ENCODE peak calls at places on chromosomes 3 and 15, in ten cellular contexts. E, S, J, X, I, Q, N, C, F and Y are unnamed samples.

GRCh38 chr15:61200626-61201025 is 28.5 kb downstream of the RORA start:
- DNase-seq in E (no peak), S (no peak), J (no peak), X (no peak), I (no peak), Q (no peak), N (no peak), C (no peak), F (no peak), Y (no peak)

GRCh38 chr3:117150628-117151027 is 441.0 kb downstream of the TUSC7 start:
- DNase-seq in E (no peak), S (no peak), J (no peak), X (no peak), I (no peak), Q (no peak), N (no peak), C (no peak), F (no peak), Y (no peak)

GRCh38 chr3:121722346-121722745 is 27.2 kb downstream of the GOLGB1 start:
- DNase-seq in E (no peak), S (no peak), J (no peak), X (no peak), I (no peak), Q (no peak), N (no peak), C (no peak), F (no peak), Y (no peak)

GRCh38 chr3:197458179-197458707 is 97.5 kb downstream of the BDH1 start:
- DNase-seq in E (no peak), S (peak; percentile 39), J (no peak), X (no peak), I (no peak), Q (peak; percentile 66), N (no peak), C (no peak), F (no peak), Y (no peak)

GRCh38 chr3:61141184-61141583 is 110.1 kb downstream of the FHIT start:
- DNase-seq in E (no peak), S (no peak), J (no peak), X (no peak), I (no peak), Q (no peak), N (no peak), C (no peak), F (no peak), Y (no peak)

GRCh38 chr3:12991861-12992281 is 81.4 kb downstream of the IQSEC1 start:
- DNase-seq in E (no peak), S (no peak), J (no peak), X (no peak), I (no peak), Q (no peak), N (no peak), C (no peak), F (no peak), Y (no peak)

GRCh38 chr3:76429536-76430177 is 610.2 kb upstream of the ROBO2 start:
- DNase-seq in E (no peak), S (no peak), J (no peak), X (no peak), I (no peak), Q (no peak), N (no peak), C (no peak), F (no peak), Y (no peak)

GRCh38 chr3:128278761-128279593 is 125.7 kb downstream of the EEFSEC start:
- DNase-seq in E (peak; percentile 36), S (no peak), J (peak; percentile 39), X (peak; percentile 94), I (peak; percentile 86), Q (peak; percentile 40), N (peak; percentile 68), C (no peak), F (peak; percentile 85), Y (peak; percentile 57)

GRCh38 chr3:13461169-13462124 is 18.7 kb upstream of the HDAC11 start:
- DNase-seq in E (no peak), S (peak; percentile 72), J (no peak), X (peak; percentile 37), I (no peak), Q (peak; percentile 67), N (no peak), C (peak; percentile 74), F (no peak), Y (no peak)

GRCh38 chr3:15794303-15794771 is 3.4 kb downstream of the ANKRD28 start:
- DNase-seq in E (no peak), S (no peak), J (no peak), X (peak; percentile 92), I (no peak), Q (no peak), N (no peak), C (no peak), F (no peak), Y (no peak)

GRCh38 chr3:196322-197153 is at the start of gene CHL1:
- DNase-seq in E (no peak), S (no peak), J (no peak), X (peak; percentile 6), I (no peak), Q (no peak), N (no peak), C (no peak), F (peak; percentile 15), Y (peak; percentile 14)

GRCh38 chr3:45223889-45224730 is 2.0 kb downstream of the TMEM158 start:
- DNase-seq in E (no peak), S (no peak), J (no peak), X (peak; percentile 67), I (no peak), Q (no peak), N (no peak), C (no peak), F (no peak), Y (no peak)

DNA sequence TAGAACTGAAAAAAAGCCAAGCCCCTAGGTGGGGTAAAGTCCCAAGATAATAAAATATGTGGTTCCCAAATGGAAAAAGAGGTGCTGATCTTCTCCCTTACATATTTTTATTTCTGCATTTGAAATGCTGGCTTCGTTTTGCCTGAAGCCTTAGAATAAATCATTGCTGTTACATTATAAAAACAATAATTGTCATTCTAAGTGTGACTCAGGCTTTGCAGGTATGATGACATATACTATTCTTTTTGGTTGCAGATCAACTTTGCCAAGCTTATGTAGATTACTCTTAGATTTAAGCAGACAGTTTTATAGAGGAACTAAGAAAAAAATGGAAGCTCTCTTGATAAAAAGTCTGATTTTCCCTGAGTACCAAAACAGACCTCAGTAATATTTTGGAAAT is 7.5 kb downstream of the IDH3A start:
- DNase-seq in E (no peak), S (no peak), J (no peak), X (no peak), I (no peak), Q (no peak), N (no peak), C (no peak), F (no peak), Y (no peak)
- H3K27ac ChIP-seq in E (peak overlapping the region; percentile 74), S (no peak overlapping the region), J (no peak overlapping the region), X (no peak overlapping the region), I (no peak overlapping the region), Q (no peak overlapping the region), N (no peak overlapping the region), C (no peak overlapping the region), F (no peak overlapping the region), Y (no peak overlapping the region)

GRCh38 chr3:112496368-112497067 is 2.8 kb downstream of the BTLA start:
- DNase-seq in E (no peak), S (no peak), J (no peak), X (no peak), I (no peak), Q (no peak), N (no peak), C (no peak), F (no peak), Y (no peak)

GRCh38 chr3:112499328-112499727 is at the start of gene BTLA:
- DNase-seq in E (no peak), S (peak; percentile 11), J (no peak), X (no peak), I (no peak), Q (no peak), N (no peak), C (no peak), F (no peak), Y (no peak)

GRCh38 chr3:112500621-112501020 is 1.3 kb upstream of the BTLA start:
- DNase-seq in E (no peak), S (no peak), J (no peak), X (no peak), I (no peak), Q (no peak), N (no peak), C (no peak), F (no peak), Y (no peak)

GRCh38 chr3:112497897-112498548 is 1.2 kb downstream of the BTLA start:
- DNase-seq in E (no peak), S (no peak), J (no peak), X (no peak), I (no peak), Q (no peak), N (no peak), C (no peak), F (no peak), Y (no peak)

DNA sequence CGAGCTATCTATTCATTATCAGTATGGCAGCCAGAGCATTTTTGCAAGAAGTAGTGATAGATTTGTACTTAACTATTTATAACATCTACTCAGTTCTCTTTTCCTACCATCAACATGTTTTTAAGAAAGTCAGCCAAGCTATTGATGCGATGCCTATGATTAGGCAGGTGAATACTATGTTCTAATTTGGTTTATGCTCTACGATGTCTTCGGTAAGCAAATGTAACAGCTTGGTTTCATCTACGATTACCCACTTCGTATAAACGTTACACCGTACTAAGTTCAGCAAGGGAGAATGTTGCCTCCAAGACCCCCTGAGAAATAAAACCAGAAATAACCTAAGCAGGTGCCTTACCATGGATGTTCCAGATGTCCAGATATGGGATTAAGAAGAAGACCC is 356 bp downstream of the BTLA start:
- DNase-seq in E (no peak), S (no peak), J (no peak), X (no peak), I (no peak), Q (no peak), N (no peak), C (no peak), F (no peak), Y (no peak)
- H3K27ac ChIP-seq in E (no peak overlapping the region), S (peak overlapping the region; percentile 60), J (no peak overlapping the region), X (no peak overlapping the region), I (no peak overlapping the region), Q (no peak overlapping the region), N (no peak overlapping the region), C (peak overlapping the region; percentile 68), F (no peak overlapping the region), Y (no peak overlapping the region)

DNA sequence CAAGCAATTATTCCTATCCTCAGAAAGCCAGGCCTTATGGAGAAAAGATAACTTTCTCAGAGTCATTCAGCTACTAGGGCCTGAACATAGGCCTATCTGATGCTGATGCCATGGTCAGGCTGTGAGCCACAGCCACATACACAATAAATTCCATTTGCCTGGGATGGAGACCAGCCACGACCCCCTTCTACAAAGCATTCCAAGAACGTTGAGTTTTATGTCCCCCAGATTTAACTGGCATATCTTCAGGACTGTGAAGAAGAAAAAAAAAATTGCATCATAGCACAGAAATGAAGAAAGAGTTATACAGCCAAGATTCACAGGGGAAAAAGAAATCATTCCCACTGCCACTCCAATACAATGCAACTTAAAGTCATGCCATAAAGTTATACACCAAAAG is 100.0 kb downstream of the THBS1 start:
- DNase-seq in E (no peak), S (no peak), J (no peak), X (no peak), I (no peak), Q (no peak), N (no peak), C (no peak), F (no peak), Y (no peak)
- H3K27ac ChIP-seq in E (peak overlapping the region; percentile 14), S (no peak overlapping the region), J (peak overlapping the region; percentile 54), X (no peak overlapping the region), I (no peak overlapping the region), Q (no peak overlapping the region), N (no peak overlapping the region), C (no peak overlapping the region), F (peak overlapping the region; percentile 44), Y (no peak overlapping the region)

GRCh38 chr15:63341898-63342297 is 39.7 kb downstream of the CA12 start:
- DNase-seq in E (no peak), S (no peak), J (no peak), X (no peak), I (no peak), Q (no peak), N (no peak), C (no peak), F (no peak), Y (no peak)
- H3K27ac ChIP-seq in E (no peak overlapping the region), S (no peak overlapping the region), J (no peak overlapping the region), X (no peak overlapping the region), I (no peak overlapping the region), Q (no peak overlapping the region), N (no peak overlapping the region), C (no peak overlapping the region), F (no peak overlapping the region), Y (no peak overlapping the region)